ENCODE peak calls at places on chromosome 13, in eight cellular contexts. G is body of pancreas, F is H54, L is A549, P is stomach, E is upper lobe of left lung, T is testis, I is tibial nerve. S is an unnamed sample.

GRCh38 chr13:21663197-21663596 is 7.7 kb upstream of the FGF9 start:
- DNase-seq in F (no peak), E (no peak), P (no peak), T (no peak), G (no peak), L (no peak), I (no peak), S (no peak)

GRCh38 chr13:100511422-100511821 is 77.2 kb downstream of the GGACT start:
- DNase-seq in L (no peak), I (no peak), P (no peak), G (no peak), F (no peak), E (no peak), T (no peak), S (no peak)

GRCh38 chr13:99028890-99029289 is 51.0 kb upstream of the DOCK9 start:
- DNase-seq in I (no peak), E (no peak), L (no peak), P (no peak), T (no peak), F (no peak), G (no peak), S (peak)

GRCh38 chr13:48233097-48233885 is at the start of gene ITM2B:
- DNase-seq in L (peak), I (peak), F (peak), G (peak), T (peak), P (peak), E (peak), S (peak)

GRCh38 chr13:100634686-100635085 is 39.9 kb downstream of the TMTC4 start:
- DNase-seq in T (no peak), F (no peak), L (no peak), G (no peak), E (no peak), P (no peak), I (no peak), S (no peak)

GRCh38 chr13:112711528-112712265 is 21.9 kb downstream of the ATP11A start:
- DNase-seq in E (peak), P (peak), I (peak), T (peak), G (peak), L (peak), F (peak), S (peak)

GRCh38 chr13:51315658-51316057 is 23.8 kb upstream of the SERPINE3 start:
- DNase-seq in I (no peak), F (no peak), E (no peak), P (no peak), L (no peak), G (no peak), T (no peak), S (no peak)

GRCh38 chr13:58852076-58852475 is 1220.5 kb downstream of the PCDH17 start:
- DNase-seq in G (no peak), L (no peak), I (no peak), E (no peak), F (no peak), P (no peak), T (no peak), S (no peak)

GRCh38 chr13:40514797-40515196 is 151.6 kb downstream of the FOXO1 start:
- DNase-seq in P (no peak), E (no peak), F (no peak), L (no peak), T (no peak), G (no peak), I (no peak), S (no peak)

GRCh38 chr13:36447501-36447900 is 15.2 kb downstream of the CCNA1 start:
- DNase-seq in E (no peak), P (no peak), I (no peak), T (peak), G (no peak), F (no peak), L (no peak), S (no peak)

GRCh38 chr13:28637714-28638355 is 21.1 kb upstream of the POMP start:
- DNase-seq in I (peak), G (no peak), P (no peak), L (no peak), T (peak), F (no peak), E (no peak), S (no peak)

GRCh38 chr13:42981853-42982252 is 10.2 kb downstream of the EPSTI1 start:
- DNase-seq in E (no peak), I (no peak), F (no peak), G (no peak), L (no peak), T (no peak), P (no peak), S (no peak)

GRCh38 chr13:28820099-28821051 is at the start of gene MTUS2:
- DNase-seq in P (no peak), L (no peak), G (peak), I (no peak), E (peak), T (peak), F (no peak), S (no peak)

GRCh38 chr13:93861818-93862217 is 617.7 kb downstream of the DCT start:
- DNase-seq in T (no peak), I (no peak), P (no peak), G (no peak), L (no peak), E (no peak), F (no peak), S (no peak)

GRCh38 chr13:112686987-112687386 is 2.9 kb upstream of the ATP11A start:
- DNase-seq in G (no peak), I (no peak), T (no peak), P (peak), L (no peak), E (no peak), F (no peak), S (no peak)

GRCh38 chr13:20054586-20054985 is 96.1 kb downstream of the ZMYM2 start:
- DNase-seq in I (no peak), E (no peak), G (no peak), L (no peak), P (no peak), T (no peak), F (no peak), S (no peak)

GRCh38 chr13:95710313-95710712 is 33.4 kb downstream of the DNAJC3 start:
- DNase-seq in P (no peak), G (no peak), E (no peak), T (no peak), I (no peak), F (no peak), L (no peak), S (no peak)

GRCh38 chr13:40236566-40237168 is 429.8 kb downstream of the FOXO1 start:
- DNase-seq in L (no peak), F (no peak), E (no peak), P (no peak), I (peak), T (peak), G (peak), S (no peak)

GRCh38 chr13:107271226-107271625 is 703.3 kb upstream of the ARGLU1 start:
- DNase-seq in P (no peak), F (peak), G (no peak), L (no peak), T (no peak), E (no peak), I (no peak), S (no peak)

GRCh38 chr13:80009760-80010159 is 331.2 kb downstream of the SPRY2 start:
- DNase-seq in F (no peak), G (no peak), T (no peak), I (no peak), P (no peak), L (no peak), E (no peak), S (no peak)
- TF ChIP-seq POLR2A in F (no peak), G (no peak), T (no peak), I (no peak), P (no peak), L (no peak), E (no peak), S (no peak)

GRCh38 chr13:104593251-104593576 is 1527.0 kb upstream of the SLC10A2 start:
- DNase-seq in G (no peak), P (no peak), L (no peak), T (no peak), I (no peak), F (no peak), E (no peak), S (no peak)
- TF ChIP-seq POLR2A in G (no peak), P (no peak), L (no peak), T (no peak), I (no peak), F (no peak), E (no peak), S (no peak)

DNA sequence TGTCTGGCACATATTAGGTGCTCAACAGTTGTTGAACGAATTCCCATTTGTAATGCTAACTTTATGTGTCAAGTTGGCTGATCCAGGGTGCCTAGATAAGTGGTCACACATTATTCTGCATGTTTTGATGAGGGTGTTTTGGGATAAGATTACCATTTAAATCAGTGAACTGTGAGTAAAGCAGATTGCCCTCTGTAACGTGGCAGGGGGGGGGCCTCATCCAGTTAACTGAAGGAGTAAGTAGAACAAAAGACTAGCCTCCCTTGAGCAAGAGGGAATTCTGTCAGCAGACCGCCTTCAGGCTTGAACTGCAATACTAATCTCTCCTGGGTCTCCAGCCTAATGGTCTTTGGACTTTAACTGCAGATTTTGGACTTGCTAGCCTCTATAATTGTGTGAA is 4.1 kb upstream of the TEX30 start:
- DNase-seq in E (no peak), G (no peak), F (no peak), L (no peak), P (no peak), T (no peak), I (no peak), S (no peak)
- TF ChIP-seq POLR2A in E (no peak), G (no peak), F (no peak), L (no peak), P (no peak), T (no peak), I (no peak), S (no peak)

GRCh38 chr13:32419862-32420261 is 8.1 kb downstream of the N4BP2L1 start:
- DNase-seq in F (no peak), I (no peak), E (no peak), G (no peak), T (no peak), L (no peak), P (no peak), S (no peak)
- TF ChIP-seq POLR2A in F (no peak), I (no peak), E (no peak), G (no peak), T (no peak), L (no peak), P (no peak), S (no peak)

DNA sequence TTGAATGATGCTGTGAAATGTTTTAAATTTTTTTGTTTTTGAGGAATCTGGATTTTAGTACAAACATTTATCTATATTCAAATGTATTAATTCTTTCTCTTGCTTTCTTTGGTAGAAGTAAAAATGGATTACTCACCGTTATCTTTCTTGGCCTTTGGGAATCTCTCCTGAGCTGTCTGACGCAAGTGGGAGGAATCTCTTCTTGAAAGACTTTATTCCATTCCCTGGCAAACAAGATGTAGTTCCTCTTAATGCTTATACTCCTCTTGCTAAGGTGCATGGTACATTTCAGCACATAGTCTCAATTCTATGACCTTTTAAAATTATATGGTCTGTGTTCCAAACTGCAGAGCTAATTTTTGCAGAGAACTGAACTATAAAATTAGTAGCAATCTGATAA is 246.2 kb upstream of the SLC10A2 start:
- DNase-seq in G (no peak), F (no peak), E (no peak), L (no peak), P (no peak), T (no peak), I (no peak), S (no peak)
- TF ChIP-seq POLR2A in G (no peak), F (no peak), E (no peak), L (no peak), P (no peak), T (no peak), I (no peak), S (no peak)

DNA sequence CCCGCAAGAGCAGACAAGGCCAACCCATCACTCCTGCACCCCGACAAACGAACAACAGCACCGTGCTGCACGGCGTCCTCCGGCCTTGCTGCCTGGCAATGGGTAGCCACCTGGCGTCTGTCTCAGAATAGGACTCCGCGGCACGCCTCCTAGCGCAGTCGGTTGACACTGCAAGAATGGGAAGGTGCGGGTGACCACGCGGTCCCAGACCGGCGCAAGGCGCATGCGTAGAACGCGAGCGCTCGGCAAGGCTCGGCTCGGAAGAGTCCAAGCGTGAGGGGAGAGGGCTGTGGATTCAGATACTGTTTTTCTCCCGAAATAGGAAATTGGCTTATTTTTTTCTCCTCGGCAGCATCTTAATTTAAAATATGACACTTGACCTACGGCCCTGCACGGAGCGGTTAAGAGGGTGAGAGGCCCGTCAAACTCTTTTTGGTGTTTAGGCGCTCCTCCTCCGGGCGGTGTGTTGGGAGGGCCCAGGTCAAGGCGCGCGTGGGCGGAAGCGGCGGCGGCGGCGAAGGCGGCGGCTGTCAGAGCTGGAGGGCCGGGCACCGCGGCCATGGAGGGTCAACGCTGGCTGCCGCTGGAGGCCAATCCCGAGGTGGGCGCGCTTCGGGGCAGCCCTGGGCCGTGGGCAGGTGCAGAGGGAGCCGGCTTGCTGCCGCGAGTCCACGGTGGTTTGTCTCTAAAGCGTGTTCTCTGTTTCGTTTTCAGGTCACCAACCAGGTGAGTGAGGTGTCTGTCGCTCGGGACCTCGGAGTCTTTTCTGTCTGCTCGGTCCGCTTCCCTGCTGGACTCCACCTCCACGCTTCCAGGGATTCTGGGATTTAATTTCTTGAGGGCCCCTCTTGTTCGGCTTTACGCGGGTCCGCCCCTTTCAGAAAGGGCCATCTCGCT is at the start of gene UCHL3:
- DNase-seq in T (peak), P (peak), E (peak), F (peak), I (peak), G (peak), L (peak), S (peak)
- TF ChIP-seq POLR2A in T (no peak), P (no peak), E (no peak), F (peak), I (no peak), G (peak), L (peak), S (peak)

GRCh38 chr13:109790071-109790470 is 3.7 kb upstream of the IRS2 start:
- DNase-seq in F (no peak), I (no peak), T (no peak), L (no peak), G (no peak), E (no peak), P (no peak), S (no peak)

GRCh38 chr13:109788372-109789195 is 2.2 kb upstream of the IRS2 start:
- DNase-seq in T (no peak), P (no peak), L (no peak), G (no peak), I (no peak), F (no peak), E (no peak), S (no peak)

GRCh38 chr13:109792416-109793090 is 6.2 kb upstream of the IRS2 start:
- DNase-seq in E (no peak), G (no peak), I (no peak), T (no peak), F (no peak), L (no peak), P (no peak), S (peak)

GRCh38 chr13:109789262-109789661 is 2.9 kb upstream of the IRS2 start:
- DNase-seq in I (no peak), T (peak), P (no peak), E (no peak), L (no peak), F (no peak), G (peak), S (no peak)

DNA sequence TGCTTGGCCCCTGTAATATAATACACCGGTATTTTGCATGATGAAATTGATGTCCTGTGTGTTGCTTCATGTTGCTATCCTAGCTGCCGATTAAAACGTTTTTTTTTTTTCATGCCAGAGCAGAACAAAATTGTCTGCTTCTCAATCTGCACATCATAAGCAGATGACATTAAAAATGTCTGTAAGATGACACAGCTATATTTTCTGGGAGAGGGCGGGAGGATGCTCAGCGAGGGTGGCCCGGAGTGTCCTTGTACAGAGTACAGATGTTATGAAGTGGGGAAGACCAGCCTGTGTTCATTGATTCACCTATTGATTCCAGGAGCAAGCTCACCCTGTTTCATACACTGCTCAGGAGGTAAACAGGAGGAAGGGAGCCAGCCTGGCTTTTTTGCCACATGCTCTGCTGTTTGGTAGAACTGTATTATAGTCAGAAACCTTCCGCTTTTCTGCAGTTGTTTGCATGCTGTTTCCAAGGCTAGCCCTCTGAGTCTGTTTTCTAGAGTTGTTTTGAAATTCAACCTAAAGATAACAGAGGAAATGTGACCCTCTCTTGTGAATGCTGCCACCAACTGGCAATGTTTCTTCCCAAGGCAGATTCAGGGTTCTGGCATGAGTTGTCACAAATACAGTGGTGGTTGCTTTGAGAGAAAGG is 4.7 kb upstream of the IRS2 start:
- DNase-seq in T (peak), G (peak), E (no peak), L (no peak), P (no peak), F (peak), I (peak), S (peak)
- TF ChIP-seq POLR2A in T (no peak), G (no peak), E (no peak), L (no peak), P (no peak), F (no peak), I (no peak), S (peak)

DNA sequence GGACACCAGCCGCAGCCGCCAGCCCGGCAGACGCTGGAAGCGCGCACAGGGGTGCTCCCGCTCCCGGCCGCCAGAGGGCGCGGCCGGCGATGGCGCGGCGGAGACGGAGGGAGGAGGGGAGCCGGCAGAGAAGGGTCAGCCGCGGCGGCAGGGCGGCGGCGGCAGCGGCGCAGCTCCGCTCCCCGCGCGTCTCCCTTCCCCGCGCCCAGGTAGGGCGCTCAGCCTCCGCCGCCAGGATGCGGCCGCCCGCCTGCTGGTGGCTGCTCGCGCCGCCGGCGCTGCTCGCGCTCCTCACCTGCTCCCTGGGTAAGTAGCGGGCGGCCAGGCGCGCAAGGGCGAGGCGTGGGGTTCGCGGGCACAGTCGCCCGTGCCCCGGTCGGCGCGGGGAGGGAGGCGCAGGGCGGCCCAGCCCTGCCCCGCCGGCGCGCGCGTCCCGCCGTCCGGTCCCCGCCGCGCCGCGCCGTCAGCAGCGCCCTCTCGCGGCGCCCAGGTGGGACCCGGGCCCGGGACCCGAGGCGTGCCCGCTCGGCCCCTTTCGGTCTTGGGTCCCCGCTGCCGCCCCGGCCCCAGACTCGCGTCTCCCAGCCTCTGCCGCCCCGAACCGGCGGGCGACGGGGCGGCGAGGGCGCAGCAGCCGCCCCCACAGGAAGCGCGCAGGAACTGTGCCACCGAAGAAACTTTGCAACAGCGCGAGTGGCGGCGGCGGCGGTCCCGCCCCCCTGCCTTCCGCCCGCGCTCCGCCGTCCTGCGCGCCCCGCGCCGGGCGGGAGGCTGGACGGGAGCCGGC is at the start of gene B3GLCT:
- DNase-seq in L (peak), G (peak), E (peak), T (peak), I (peak), P (peak), F (peak), S (peak)
- TF ChIP-seq POLR2A in L (peak), G (peak), E (no peak), T (no peak), I (no peak), P (no peak), F (peak), S (peak)

GRCh38 chr13:45119990-45120864 is at the start of gene GTF2F2:
- DNase-seq in G (peak), T (peak), I (peak), P (peak), F (peak), L (peak), E (peak), S (peak)
- TF ChIP-seq POLR2A in G (no peak), T (no peak), I (no peak), P (no peak), F (peak), L (peak), E (no peak), S (peak)

S was measured in erythroblast.